ENCODE peak calls at places on chromosomes 5 and 9, in six cellular contexts. E is NCI-H510A treated with DMSO at 0.1 percent for 48 hours, G is GM06990, F is NCI-H1105, B is Daoy, I is GM12865. A is an unnamed sample.

GRCh38 chr5:157459715-157460599 is at the start of gene NIPAL4:
- DNase-seq in E (no peak), G (peak; percentile 33), F (no peak), B (peak; percentile 25), I (no peak), A (no peak)

GRCh38 chr9:113361304-113362018 is 12.1 kb downstream of the BSPRY start:
- DNase-seq in E (no peak), G (no peak), F (no peak), B (peak; percentile 47), I (no peak), A (no peak)

GRCh38 chr5:147234825-147235635 is at the start of gene STK32A:
- DNase-seq in E (peak; percentile 63), G (no peak), F (peak; percentile 70), B (peak; percentile 84), I (no peak), A (no peak)

GRCh38 chr9:17318821-17319320 is 184.0 kb downstream of the CNTLN start:
- DNase-seq in E (no peak), G (no peak), F (no peak), B (no peak), I (no peak), A (no peak)

GRCh38 chr5:122498163-122498562 is 186.1 kb downstream of the SNCAIP start:
- DNase-seq in E (no peak), G (no peak), F (no peak), B (no peak), I (no peak), A (no peak)

GRCh38 chr9:36781532-36781931 is 208.8 kb downstream of the MELK start:
- DNase-seq in E (no peak), G (no peak), F (no peak), B (peak; percentile 92), I (no peak), A (no peak)

GRCh38 chr5:112687306-112687705 is 50.4 kb upstream of the APC start:
- DNase-seq in E (no peak), G (no peak), F (no peak), B (no peak), I (no peak), A (no peak)

GRCh38 chr5:168425997-168426863 is 60.0 kb upstream of the RARS1 start:
- DNase-seq in E (no peak), G (no peak), F (no peak), B (no peak), I (no peak), A (no peak)

GRCh38 chr9:87606921-87607521 is 109.4 kb downstream of the DAPK1 start:
- DNase-seq in E (no peak), G (no peak), F (no peak), B (peak; percentile 79), I (no peak), A (peak; percentile 35)

GRCh38 chr9:35518981-35519679 is 29.2 kb downstream of the RUSC2 start:
- DNase-seq in E (no peak), G (no peak), F (no peak), B (peak; percentile 75), I (no peak), A (no peak)

GRCh38 chr9:13013976-13014375 is 239.2 kb downstream of the LURAP1L start:
- DNase-seq in E (no peak), G (no peak), F (no peak), B (no peak), I (no peak), A (no peak)

GRCh38 chr5:29203049-29203448 is 1990.4 kb upstream of the CDH6 start:
- DNase-seq in E (no peak), G (no peak), F (no peak), B (no peak), I (no peak), A (no peak)

GRCh38 chr5:51347704-51348103 is 35.5 kb upstream of the ISL1 start:
- DNase-seq in E (no peak), G (no peak), F (no peak), B (no peak), I (no peak), A (peak; percentile 8)

GRCh38 chr5:33195431-33196128 is 245.2 kb upstream of the TARS1 start:
- DNase-seq in E (no peak), G (no peak), F (no peak), B (no peak), I (no peak), A (no peak)

GRCh38 chr5:5304361-5305035 is 118.0 kb upstream of the ICE1 start:
- DNase-seq in E (peak; percentile 6), G (no peak), F (peak; percentile 36), B (no peak), I (no peak), A (no peak)

GRCh38 chr9:123883634-123884033 is 46.3 kb downstream of the DENND1A start:
- DNase-seq in E (no peak), G (no peak), F (no peak), B (no peak), I (no peak), A (no peak)

GRCh38 chr5:87022415-87022814 is 245.3 kb upstream of the RASA1 start:
- DNase-seq in E (no peak), G (no peak), F (no peak), B (no peak), I (no peak), A (no peak)

GRCh38 chr9:89419978-89420394 is 77.9 kb downstream of the SEMA4D start:
- DNase-seq in E (no peak), G (no peak), F (no peak), B (no peak), I (peak; percentile 68), A (no peak)

GRCh38 chr5:120808135-120808534 is 344.0 kb downstream of the PRR16 start:
- DNase-seq in E (no peak), G (no peak), F (no peak), B (no peak), I (no peak), A (no peak)

GRCh38 chr5:84779206-84779605 is 394.5 kb upstream of the EDIL3 start:
- DNase-seq in E (no peak), G (no peak), F (no peak), B (peak; percentile 6), I (no peak), A (no peak)

GRCh38 chr9:4793412-4794005 is 765 bp downstream of the RCL1 start:
- DNase-seq in E (no peak), G (no peak), F (no peak), B (no peak), I (no peak), A (no peak)

GRCh38 chr5:93421498-93421897 is 159.5 kb downstream of the NR2F1-AS1 start:
- DNase-seq in E (no peak), G (no peak), F (no peak), B (no peak), I (no peak), A (no peak)

GRCh38 chr5:123538670-123539459 is 26.9 kb downstream of the CSNK1G3 start:
- DNase-seq in E (no peak), G (no peak), F (no peak), B (peak; percentile 70), I (no peak), A (no peak)

GRCh38 chr5:175202461-175203065 is 241.4 kb downstream of the DRD1 start:
- DNase-seq in E (peak; percentile 22), G (no peak), F (peak; percentile 56), B (peak; percentile 84), I (no peak), A (no peak)

GRCh38 chr5:57878301-57878722 is 395.7 kb upstream of the ACTBL2 start:
- DNase-seq in E (no peak), G (no peak), F (no peak), B (no peak), I (no peak), A (no peak)

GRCh38 chr9:27377811-27378345 is 80.9 kb upstream of the EQTN start:
- DNase-seq in E (no peak), G (peak; percentile 57), F (no peak), B (no peak), I (peak; percentile 76), A (no peak)

GRCh38 chr5:62042007-62042406 is 264.0 kb upstream of the KIF2A start:
- DNase-seq in E (peak; percentile 3), G (no peak), F (no peak), B (no peak), I (no peak), A (no peak)

GRCh38 chr9:112863781-112864180 is 26.9 kb downstream of the SLC46A2 start:
- DNase-seq in E (no peak), G (no peak), F (no peak), B (no peak), I (peak; percentile 23), A (no peak)

GRCh38 chr9:121640076-121640475 is 11.4 kb upstream of the DAB2IP start:
- DNase-seq in E (peak; percentile 6), G (no peak), F (no peak), B (peak; percentile 60), I (peak; percentile 20), A (no peak)

GRCh38 chr9:29750062-29750461 is 2176.8 kb upstream of the C9orf72 start:
- DNase-seq in E (no peak), G (no peak), F (no peak), B (no peak), I (no peak), A (no peak)

GRCh38 chr5:68303038-68303738 is 87.6 kb downstream of the PIK3R1 start:
- DNase-seq in E (no peak), G (no peak), F (no peak), B (peak; percentile 63), I (peak; percentile 66), A (no peak)

GRCh38 chr9:33179298-33179697 is 12.2 kb upstream of the B4GALT1 start:
- DNase-seq in E (no peak), G (no peak), F (no peak), B (no peak), I (no peak), A (no peak)

GRCh38 chr5:98927988-98928801 is 612 bp downstream of the CHD1 start:
- DNase-seq in E (peak; percentile 5), G (peak; percentile 73), F (peak; percentile 11), B (peak; percentile 74), I (peak; percentile 61), A (no peak)

GRCh38 chr9:86041331-86041741 is 58.0 kb downstream of the GOLM1 start:
- DNase-seq in E (no peak), G (no peak), F (no peak), B (no peak), I (no peak), A (no peak)

GRCh38 chr9:138053996-138054752 is 176.6 kb downstream of the CACNA1B start:
- DNase-seq in E (no peak), G (no peak), F (no peak), B (no peak), I (no peak), A (no peak)

GRCh38 chr5:172856336-172856735 is 22.3 kb downstream of the ERGIC1 start:
- DNase-seq in E (no peak), G (no peak), F (no peak), B (no peak), I (no peak), A (no peak)

GRCh38 chr5:154308457-154309360 is 118.2 kb downstream of the GALNT10 start:
- DNase-seq in E (no peak), G (no peak), F (no peak), B (peak; percentile 57), I (no peak), A (no peak)

GRCh38 chr5:163540711-163541110 is 35.3 kb downstream of the MAT2B start:
- DNase-seq in E (no peak), G (no peak), F (no peak), B (no peak), I (no peak), A (no peak)

GRCh38 chr9:109001275-109001676 is 12.0 kb downstream of the CTNNAL1 start:
- DNase-seq in E (no peak), G (no peak), F (no peak), B (peak; percentile 82), I (no peak), A (no peak)

GRCh38 chr9:35287986-35288515 is 126.2 kb downstream of the UNC13B start:
- DNase-seq in E (no peak), G (no peak), F (no peak), B (peak; percentile 27), I (no peak), A (no peak)

A was measured in SK-N-MC.